ENCODE peak calls at places on chromosomes 4 and X, in nine cellular contexts. J is suprapubic skin, M is body of pancreas, Y is sigmoid colon, N is ovary, S is stomach, W is IMR-90, H is upper lobe of left lung, V is Peyer's patch. C is an unnamed sample.
A peak's percentile ranks its signal among the peaks of the same experiment; 100 is the strongest.

GRCh38 chr4:78477276-78477675 is 74.3 kb upstream of the ANXA3 start:
- DNase-seq in J (no peak), M (no peak), Y (no peak), N (no peak), S (no peak), W (peak; percentile 60), H (no peak), V (no peak), C (no peak)

GRCh38 chr4:76753814-76754213 is 144.1 kb downstream of the SOWAHB start:
- DNase-seq in J (no peak), M (no peak), Y (no peak), N (no peak), S (no peak), W (peak; percentile 98), H (no peak), V (no peak), C (no peak)

GRCh38 chrX:40471965-40472648 is 108.7 kb upstream of the ATP6AP2 start:
- DNase-seq in J (no peak), M (peak; percentile 48), Y (peak; percentile 68), N (peak; percentile 28), S (peak; percentile 38), W (peak; percentile 84), H (no peak), V (peak; percentile 53), C (peak; percentile 1)

GRCh38 chr4:40316782-40317635 is 18.1 kb upstream of the CHRNA9 start:
- DNase-seq in J (no peak), M (peak; percentile 67), Y (peak; percentile 73), N (peak; percentile 52), S (peak; percentile 59), W (peak; percentile 91), H (no peak), V (peak; percentile 82), C (no peak)

GRCh38 chrX:139720136-139720535 is 12.2 kb upstream of the MCF2 start:
- DNase-seq in J (no peak), M (no peak), Y (no peak), N (no peak), S (no peak), W (peak; percentile 68), H (no peak), V (no peak), C (no peak)

GRCh38 chr4:109914356-109914755 is 1.7 kb downstream of the EGF start:
- DNase-seq in J (no peak), M (no peak), Y (no peak), N (no peak), S (no peak), W (no peak), H (no peak), V (no peak), C (no peak)

GRCh38 chr4:148443550-148444295 is 1.5 kb upstream of the NR3C2 start:
- DNase-seq in J (no peak), M (peak; percentile 44), Y (peak; percentile 83), N (peak; percentile 57), S (peak; percentile 44), W (no peak), H (peak; percentile 92), V (peak; percentile 68), C (peak; percentile 26)

GRCh38 chrX:66914082-66914481 is 275.2 kb upstream of the EDA2R start:
- DNase-seq in J (no peak), M (no peak), Y (no peak), N (no peak), S (no peak), W (no peak), H (no peak), V (no peak), C (peak; percentile 0)

GRCh38 chr4:68141852-68142251 is 12.2 kb upstream of the TMPRSS11F start:
- DNase-seq in J (no peak), M (no peak), Y (no peak), N (no peak), S (no peak), W (no peak), H (no peak), V (no peak), C (no peak)

GRCh38 chrX:39819921-39820849 is 277.6 kb downstream of the BCOR start:
- DNase-seq in J (no peak), M (no peak), Y (no peak), N (no peak), S (peak; percentile 29), W (no peak), H (peak; percentile 45), V (no peak), C (no peak)

GRCh38 chr4:57055873-57056272 is 54.3 kb downstream of the IGFBP7 start:
- DNase-seq in J (no peak), M (no peak), Y (peak; percentile 86), N (no peak), S (no peak), W (no peak), H (peak; percentile 31), V (no peak), C (no peak)

GRCh38 chr4:146407669-146408084 is 114.1 kb downstream of the SLC10A7 start:
- DNase-seq in J (no peak), M (no peak), Y (no peak), N (no peak), S (no peak), W (peak; percentile 29), H (no peak), V (no peak), C (peak; percentile 85)

GRCh38 chrX:99798951-99799350 is 611.1 kb downstream of the PCDH19 start:
- DNase-seq in J (no peak), M (no peak), Y (no peak), N (no peak), S (no peak), W (no peak), H (no peak), V (no peak), C (no peak)

GRCh38 chr4:74174941-74175340 is 17.0 kb downstream of the MTHFD2L start:
- DNase-seq in J (no peak), M (no peak), Y (no peak), N (no peak), S (no peak), W (no peak), H (no peak), V (no peak), C (no peak)

GRCh38 chrX:39972340-39972739 is 125.4 kb downstream of the BCOR start:
- DNase-seq in J (no peak), M (no peak), Y (no peak), N (no peak), S (no peak), W (peak; percentile 53), H (no peak), V (no peak), C (no peak)

GRCh38 chrX:151984328-151984727 is 9.9 kb upstream of the GABRE start:
- DNase-seq in J (no peak), M (no peak), Y (no peak), N (no peak), S (no peak), W (peak; percentile 46), H (no peak), V (no peak), C (no peak)

GRCh38 chr4:127660486-127660885 is 27.7 kb downstream of the INTU start:
- DNase-seq in J (no peak), M (no peak), Y (no peak), N (no peak), S (no peak), W (no peak), H (no peak), V (no peak), C (no peak)

GRCh38 chr4:127656047-127656680 is 23.4 kb downstream of the INTU start:
- DNase-seq in J (no peak), M (no peak), Y (no peak), N (no peak), S (no peak), W (no peak), H (peak; percentile 10), V (no peak), C (no peak)
- TF ChIP-seq POLR2A in J (no peak), M (no peak), Y (no peak), N (no peak), S (no peak), W (no peak), H (no peak), V (no peak), C (no peak)

DNA sequence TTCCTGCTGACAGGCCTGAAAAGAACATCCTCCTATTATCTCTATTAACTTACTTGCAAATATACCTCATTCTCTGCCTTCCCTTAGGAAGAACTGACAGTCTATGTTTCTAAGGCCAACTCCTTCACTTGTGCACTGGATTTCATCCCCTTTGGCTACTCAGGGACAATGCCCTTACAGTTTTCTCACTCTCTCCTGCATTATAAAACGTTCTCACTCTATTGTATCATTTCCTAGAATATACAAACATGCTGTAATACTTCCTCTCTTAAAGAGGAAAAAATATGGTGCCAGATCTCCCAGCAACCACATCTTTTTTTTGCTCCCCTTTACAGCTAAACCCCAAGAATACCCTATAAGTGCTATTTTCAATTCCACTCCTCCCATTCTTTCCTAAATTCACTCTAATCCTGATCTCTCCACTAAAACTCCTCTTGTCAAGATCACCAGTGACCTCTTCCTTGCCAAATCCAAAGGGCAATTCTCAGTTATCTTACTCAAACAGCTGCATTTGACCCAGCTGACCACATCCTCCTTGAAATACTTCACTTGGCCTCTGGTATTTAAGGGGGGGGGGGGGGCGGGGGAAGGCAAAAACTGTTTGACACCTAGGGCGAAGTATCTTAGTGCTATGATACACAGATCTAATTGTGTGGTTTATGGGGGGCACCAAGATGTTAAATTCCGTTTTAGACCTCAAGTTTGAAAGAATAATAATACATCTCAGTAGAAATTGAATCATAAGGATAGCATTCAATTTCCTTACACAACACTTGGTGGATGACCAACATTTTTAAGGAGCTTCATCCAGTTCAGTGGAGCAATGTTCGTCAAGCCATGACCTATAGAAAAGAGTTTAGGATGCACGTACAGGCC is 1.6 kb downstream of the RCHY1 start:
- DNase-seq in J (no peak), M (no peak), Y (no peak), N (no peak), S (no peak), W (peak; percentile 54), H (no peak), V (no peak), C (peak; percentile 83)
- TF ChIP-seq POLR2A in J (no peak), M (no peak), Y (no peak), N (no peak), S (no peak), W (no peak), H (no peak), V (no peak), C (no peak)

DNA sequence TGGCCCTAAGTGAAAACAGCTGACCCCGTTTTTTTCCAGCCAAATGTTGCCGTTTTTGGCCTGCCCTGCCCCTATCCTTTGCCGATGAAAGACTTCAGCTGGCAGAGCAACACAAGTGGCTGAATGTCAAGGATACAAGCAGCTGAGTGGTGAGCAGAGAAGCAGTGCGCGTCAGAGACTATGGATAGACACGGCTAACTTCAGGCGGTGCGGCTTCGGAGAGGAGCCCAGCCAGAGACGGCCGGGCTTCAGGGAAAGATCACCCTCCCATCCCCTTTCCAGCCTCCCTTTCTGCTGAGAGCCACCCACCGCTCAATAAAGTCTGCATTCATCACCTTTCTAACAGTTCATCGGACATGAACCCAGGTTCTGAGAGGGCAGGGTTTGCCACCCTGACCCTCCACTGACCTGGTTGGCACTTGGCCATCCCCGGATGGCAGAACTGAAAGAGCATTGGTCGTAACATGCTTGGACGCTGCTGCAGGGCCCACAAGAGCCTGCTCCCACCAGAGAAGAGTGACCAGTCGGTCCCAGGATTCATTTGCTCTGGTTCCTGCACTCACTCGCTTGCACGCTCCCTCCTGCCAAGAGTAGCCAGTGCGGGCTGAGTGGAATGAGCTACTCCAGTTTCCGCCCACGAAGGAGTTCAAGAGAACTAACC is 125.8 kb downstream of the PPEF1 start:
- DNase-seq in J (no peak), M (peak; percentile 19), Y (peak; percentile 72), N (peak; percentile 77), S (no peak), W (peak; percentile 16), H (no peak), V (no peak), C (no peak)
- TF ChIP-seq POLR2A in J (no peak), M (no peak), Y (no peak), N (no peak), S (no peak), W (no peak), H (no peak), V (no peak), C (no peak)

GRCh38 chrX:21947671-21948070 is 7.2 kb downstream of the SMS start:
- DNase-seq in J (no peak), M (no peak), Y (no peak), N (no peak), S (no peak), W (no peak), H (no peak), V (no peak), C (no peak)
- TF ChIP-seq POLR2A in J (no peak), M (no peak), Y (no peak), N (no peak), S (no peak), W (no peak), H (no peak), V (no peak), C (no peak)